ENCODE peak calls at places on chromosomes 12 and 14, in ten cellular contexts. I is hypothalamus; X is fibroblast of mammary gland; C is body of pancreas; F is T-helper 1 cell; S is psoas muscle; K is heart left ventricle; Q is ovary; R is HTR-8/SVneo; N is effector memory CD4-positive, alpha-beta T cell. A is an unnamed sample.

GRCh38 chr14:33509927-33510535 is 440.8 kb downstream of the EGLN3 start:
- DNase-seq in I (no peak), X (peak; percentile 76), C (no peak), F (no peak), S (no peak), K (no peak), Q (peak; percentile 28), R (peak; percentile 3), N (no peak), A (no peak)

GRCh38 chr14:22692194-22692593 is 48.0 kb upstream of the OR6J1 start:
- DNase-seq in I (no peak), X (no peak), C (no peak), F (no peak), S (no peak), K (no peak), Q (no peak), R (no peak), N (no peak), A (no peak)

GRCh38 chr14:71515520-71515919 is 416.7 kb upstream of the RGS6 start:
- DNase-seq in I (no peak), X (no peak), C (no peak), F (no peak), S (no peak), K (no peak), Q (no peak), R (no peak), N (no peak), A (no peak)

GRCh38 chr12:11702959-11703358 is 53.5 kb downstream of the ETV6 start:
- DNase-seq in I (no peak), X (no peak), C (no peak), F (no peak), S (no peak), K (no peak), Q (no peak), R (no peak), N (no peak), A (no peak)

GRCh38 chr12:105206686-105207374 is 29.1 kb downstream of the APPL2 start:
- DNase-seq in I (no peak), X (peak; percentile 61), C (no peak), F (no peak), S (no peak), K (no peak), Q (no peak), R (no peak), N (no peak), A (no peak)

GRCh38 chr14:31998220-31998559 is 78.9 kb upstream of the ARHGAP5 start:
- DNase-seq in I (no peak), X (no peak), C (no peak), F (no peak), S (no peak), K (no peak), Q (no peak), R (no peak), N (no peak), A (no peak)

GRCh38 chr14:71341160-71341559 is 433.9 kb downstream of the PCNX1 start:
- DNase-seq in I (no peak), X (no peak), C (no peak), F (no peak), S (no peak), K (no peak), Q (no peak), R (no peak), N (no peak), A (no peak)

GRCh38 chr14:63573579-63573978 is 30.4 kb upstream of the PPP2R5E start:
- DNase-seq in I (no peak), X (no peak), C (no peak), F (no peak), S (no peak), K (no peak), Q (no peak), R (peak; percentile 71), N (no peak), A (no peak)

GRCh38 chr12:41981758-41982157 is 162.9 kb downstream of the GXYLT1 start:
- DNase-seq in I (no peak), X (peak; percentile 63), C (no peak), F (no peak), S (no peak), K (no peak), Q (no peak), R (no peak), N (no peak), A (no peak)

GRCh38 chr12:64461634-64462414 is 9.9 kb downstream of the TBK1 start:
- DNase-seq in I (no peak), X (peak; percentile 90), C (no peak), F (no peak), S (no peak), K (no peak), Q (no peak), R (peak; percentile 51), N (no peak), A (no peak)

GRCh38 chr14:78164226-78164853 is 5.8 kb upstream of the NRXN3 start:
- DNase-seq in I (no peak), X (peak; percentile 7), C (peak; percentile 38), F (no peak), S (no peak), K (no peak), Q (no peak), R (peak; percentile 21), N (no peak), A (no peak)

GRCh38 chr12:120359159-120359527 is 9.8 kb downstream of the MSI1 start:
- DNase-seq in I (no peak), X (no peak), C (no peak), F (no peak), S (no peak), K (no peak), Q (no peak), R (no peak), N (no peak), A (no peak)

GRCh38 chr12:96044017-96044985 is 8.9 kb upstream of the LTA4H start:
- DNase-seq in I (no peak), X (peak; percentile 83), C (no peak), F (no peak), S (no peak), K (no peak), Q (no peak), R (peak; percentile 37), N (no peak), A (no peak)

GRCh38 chr12:113850309-113851056 is 115.6 kb downstream of the RBM19 start:
- DNase-seq in I (peak; percentile 23), X (peak; percentile 4), C (no peak), F (no peak), S (peak; percentile 58), K (peak; percentile 88), Q (peak; percentile 44), R (no peak), N (no peak), A (no peak)

GRCh38 chr14:102200690-102201368 is 61.1 kb downstream of the WDR20 start:
- DNase-seq in I (no peak), X (no peak), C (no peak), F (no peak), S (no peak), K (no peak), Q (no peak), R (no peak), N (no peak), A (no peak)